ENCODE peak calls at places on chromosomes 16 and 17, in four cellular contexts. Q is mesendoderm, U is IMR-90, W is trophoblast cell. L is an unnamed sample.
A peak's percentile ranks its signal among the peaks of the same experiment; 100 is the strongest.

GRCh38 chr17:27888945-27889344 is 4.2 kb downstream of the LYRM9 start:
- DNase-seq in Q (peak; percentile 96), U (peak; percentile 4), W (peak; percentile 94), L (peak; percentile 64)

GRCh38 chr17:51901242-51901641 is 257.3 kb downstream of the CA10 start:
- DNase-seq in Q (peak; percentile 7), U (no peak), W (no peak), L (no peak)

GRCh38 chr17:27256225-27257030 is 37.5 kb upstream of the WSB1 start:
- DNase-seq in Q (no peak), U (peak; percentile 86), W (peak; percentile 87), L (no peak)

GRCh38 chr16:1211451-1212268 is 13.4 kb downstream of the TPSG1 start:
- DNase-seq in Q (no peak), U (no peak), W (no peak), L (no peak)

GRCh38 chr16:67000384-67001158 is 12.2 kb downstream of the CES4A start:
- DNase-seq in Q (peak; percentile 41), U (no peak), W (peak; percentile 86), L (no peak)

GRCh38 chr17:18011286-18011685 is 27.7 kb downstream of the ATPAF2 start:
- DNase-seq in Q (no peak), U (no peak), W (no peak), L (no peak)

GRCh38 chr16:10729649-10730048 is 14.0 kb upstream of the NUBP1 start:
- DNase-seq in Q (peak; percentile 42), U (peak; percentile 38), W (peak; percentile 4), L (no peak)

GRCh38 chr17:74632196-74632540 is 8.6 kb upstream of the CD300E start:
- DNase-seq in Q (no peak), U (no peak), W (no peak), L (no peak)

GRCh38 chr16:67279296-67280089 is at the start of gene PLEKHG4:
- DNase-seq in Q (peak; percentile 82), U (peak; percentile 66), W (peak; percentile 81), L (peak; percentile 58)

GRCh38 chr17:489758-490329 is 137.2 kb upstream of the RPH3AL start:
- DNase-seq in Q (peak; percentile 61), U (peak; percentile 44), W (no peak), L (peak; percentile 45)

GRCh38 chr16:3722508-3722907 is 5.2 kb upstream of the TRAP1 start:
- DNase-seq in Q (no peak), U (no peak), W (no peak), L (no peak)

GRCh38 chr16:77299395-77299794 is 100.2 kb downstream of the SYCE1L start:
- DNase-seq in Q (no peak), U (no peak), W (no peak), L (no peak)

GRCh38 chr16:56075732-56076131 is 115.6 kb upstream of the GNAO1 start:
- DNase-seq in Q (no peak), U (no peak), W (no peak), L (no peak)

GRCh38 chr16:84806256-84806889 is 13.4 kb upstream of the CRISPLD2 start:
- DNase-seq in Q (no peak), U (peak; percentile 95), W (peak; percentile 90), L (no peak)

GRCh38 chr16:15672514-15673167 is 22.6 kb downstream of the NDE1 start:
- DNase-seq in Q (peak; percentile 3), U (peak; percentile 96), W (peak; percentile 98), L (no peak)

GRCh38 chr17:50200447-50201225 is 795 bp downstream of the COL1A1 start:
- DNase-seq in Q (peak; percentile 96), U (peak; percentile 82), W (peak; percentile 90), L (peak; percentile 90)

GRCh38 chr16:68792465-68793324 is 50.6 kb upstream of the TANGO6 start:
- DNase-seq in Q (no peak), U (peak; percentile 61), W (peak; percentile 76), L (no peak)

GRCh38 chr17:43369986-43370385 is 28.8 kb upstream of the ARL4D start:
- DNase-seq in Q (no peak), U (no peak), W (no peak), L (no peak)

GRCh38 chr17:70405492-70406220 is 236.3 kb downstream of the KCNJ2 start:
- DNase-seq in Q (no peak), U (peak; percentile 97), W (peak; percentile 7), L (no peak)

GRCh38 chr17:1315409-1315808 is 35.9 kb downstream of the TRARG1 start:
- DNase-seq in Q (no peak), U (no peak), W (no peak), L (no peak)

GRCh38 chr17:27430882-27431491 is 25.3 kb upstream of the KSR1 start:
- DNase-seq in Q (peak; percentile 59), U (peak; percentile 51), W (peak; percentile 57), L (peak; percentile 15)

GRCh38 chr16:637081-638018 is 1.2 kb upstream of the METTL26 start:
- DNase-seq in Q (peak; percentile 56), U (peak; percentile 81), W (no peak), L (no peak)

GRCh38 chr16:88383401-88384221 is 852 bp downstream of the ZNF469 start:
- DNase-seq in Q (no peak), U (peak; percentile 63), W (no peak), L (no peak)

GRCh38 chr16:88382491-88383400 is at the start of gene ZNF469:
- DNase-seq in Q (no peak), U (peak; percentile 57), W (no peak), L (no peak)

GRCh38 chr16:88380099-88380498 is 2.7 kb upstream of the ZNF469 start:
- DNase-seq in Q (no peak), U (no peak), W (no peak), L (no peak)

GRCh38 chr16:88380619-88381018 is 2.1 kb upstream of the ZNF469 start:
- DNase-seq in Q (no peak), U (no peak), W (no peak), L (no peak)

GRCh38 chr16:88381820-88382451 is 823 bp upstream of the ZNF469 start:
- DNase-seq in Q (no peak), U (no peak), W (no peak), L (no peak)
- H2BK120ac ChIP-seq in Q (no peak overlapping the region), U (peak overlapping the region; percentile 95), W (no peak overlapping the region), L (no peak overlapping the region)

GRCh38 chr17:82470065-82470464 is 11.5 kb downstream of the NARF start:
- DNase-seq in Q (no peak), U (no peak), W (no peak), L (no peak)
- H2BK120ac ChIP-seq in Q (no peak overlapping the region), U (no peak overlapping the region), W (no peak overlapping the region), L (no peak overlapping the region)

GRCh38 chr16:51392651-51393187 is 241.6 kb upstream of the SALL1 start:
- DNase-seq in Q (peak; percentile 68), U (peak; percentile 85), W (no peak), L (no peak)
- H2BK120ac ChIP-seq in Q (no peak overlapping the region), U (peak overlapping the region; percentile 54), W (no peak overlapping the region), L (no peak overlapping the region)

GRCh38 chr16:8866884-8867482 is 1.8 kb downstream of the CARHSP1 start:
- DNase-seq in Q (no peak), U (no peak), W (no peak), L (no peak)
- H2BK120ac ChIP-seq in Q (no peak overlapping the region), U (peak overlapping the region; percentile 65), W (peak overlapping the region; percentile 87), L (no peak overlapping the region)

GRCh38 chr16:31002252-31002700 is 8.2 kb downstream of the STX1B start:
- DNase-seq in Q (no peak), U (no peak), W (peak; percentile 36), L (no peak)
- H2BK120ac ChIP-seq in Q (no peak overlapping the region), U (no peak overlapping the region), W (no peak overlapping the region), L (no peak overlapping the region)

DNA sequence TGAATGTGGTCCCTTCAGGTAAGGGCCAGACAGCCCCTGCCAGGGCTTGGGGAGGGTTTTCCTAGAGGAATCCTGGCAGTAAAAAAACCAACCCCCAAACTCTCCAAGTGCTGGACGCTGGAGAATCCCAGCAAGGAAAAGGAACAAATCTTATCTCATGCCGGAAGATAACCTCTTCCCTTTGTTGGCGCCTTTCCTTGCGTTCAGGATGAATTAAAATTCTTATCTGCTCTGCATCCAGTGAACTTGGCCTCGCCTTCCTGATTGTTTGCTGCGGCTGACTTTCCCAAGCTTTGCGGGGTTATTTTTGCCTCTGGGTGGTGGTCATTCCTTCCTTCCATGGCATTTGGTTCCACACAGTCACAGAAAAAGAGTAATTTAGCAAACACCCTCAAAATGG is 77.6 kb downstream of the MRC2 start:
- DNase-seq in Q (peak; percentile 86), U (no peak), W (peak; percentile 18), L (no peak)
- H2BK120ac ChIP-seq in Q (no peak overlapping the region), U (peak overlapping the region; percentile 88), W (peak overlapping the region; percentile 92), L (no peak overlapping the region)

DNA sequence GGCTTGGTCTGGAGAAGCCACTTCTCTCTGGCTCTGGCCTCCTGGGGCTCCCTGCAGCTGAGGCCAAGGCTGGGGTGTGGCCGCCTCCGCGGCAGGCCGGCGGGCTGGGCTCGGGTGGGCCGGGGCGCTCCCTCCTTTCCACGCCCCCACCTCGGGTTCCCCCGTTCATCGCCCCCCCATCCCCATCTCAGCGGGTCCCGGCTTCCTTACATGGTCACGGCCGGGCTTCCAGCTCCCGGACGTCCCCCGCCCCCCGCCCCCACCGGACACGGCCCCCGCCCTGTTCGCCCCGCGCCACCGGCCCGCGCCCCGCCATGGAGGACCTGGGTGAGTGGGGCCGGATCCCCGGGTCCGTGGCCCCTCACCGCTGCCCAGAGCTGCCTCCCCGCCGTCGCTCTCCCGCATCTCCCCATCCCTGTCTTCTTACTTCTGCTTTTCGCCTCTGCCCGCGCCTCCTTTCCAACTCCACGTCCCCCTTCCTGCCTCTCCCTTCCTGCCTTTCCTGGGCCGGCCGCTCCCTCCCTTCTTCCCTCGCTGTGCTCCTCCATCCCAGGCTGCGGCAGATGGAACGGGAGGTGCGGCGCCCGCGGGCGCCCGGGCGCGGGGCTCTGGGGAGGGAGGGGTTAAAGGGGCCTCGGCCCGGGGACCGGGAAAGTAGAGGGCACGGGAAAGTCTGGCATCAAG is at the start of gene TGFB1I1:
- DNase-seq in Q (peak; percentile 63), U (peak; percentile 80), W (no peak), L (no peak)
- H2BK120ac ChIP-seq in Q (peak within 1 kb of the TSS; percentile 46), U (peak within 1 kb of the TSS; percentile 93), W (peak within 1 kb of the TSS; percentile 48), L (no peak within 1 kb of the TSS)

L was measured in neuronal stem cell.